ENCODE peak calls at places on chromosome 2, in five cellular contexts. A, I, D, U and L are unnamed samples.

GRCh38 chr2:110219496-110220192 is 7.3 kb upstream of the MTLN start:
- DNase-seq in A (no peak), I (no peak), D (no peak), U (no peak), L (no peak)

GRCh38 chr2:1664698-1665097 is 79.6 kb downstream of the PXDN start:
- DNase-seq in A (no peak), I (no peak), D (no peak), U (no peak), L (no peak)

GRCh38 chr2:233865838-233866237 is 2.3 kb downstream of the MSL3B start:
- DNase-seq in A (no peak), I (no peak), D (no peak), U (no peak), L (peak)

GRCh38 chr2:235143789-235144188 is 192.0 kb downstream of the SH3BP4 start:
- DNase-seq in A (no peak), I (no peak), D (no peak), U (no peak), L (no peak)

GRCh38 chr2:197455428-197455827 is 2.1 kb downstream of the COQ10B start:
- DNase-seq in A (no peak), I (no peak), D (no peak), U (no peak), L (no peak)

GRCh38 chr2:101473911-101474751 is 781 bp downstream of the RFX8 start:
- DNase-seq in A (no peak), I (no peak), D (no peak), U (peak), L (no peak)

GRCh38 chr2:21930224-21930623 is 806.5 kb downstream of the TDRD15 start:
- DNase-seq in A (no peak), I (no peak), D (no peak), U (no peak), L (no peak)

GRCh38 chr2:72104821-72105588 is 42.7 kb downstream of the CYP26B1 start:
- DNase-seq in A (no peak), I (no peak), D (no peak), U (no peak), L (peak)

GRCh38 chr2:133326651-133327397 is 241.4 kb downstream of the NCKAP5 start:
- DNase-seq in A (no peak), I (no peak), D (no peak), U (no peak), L (no peak)

DNA sequence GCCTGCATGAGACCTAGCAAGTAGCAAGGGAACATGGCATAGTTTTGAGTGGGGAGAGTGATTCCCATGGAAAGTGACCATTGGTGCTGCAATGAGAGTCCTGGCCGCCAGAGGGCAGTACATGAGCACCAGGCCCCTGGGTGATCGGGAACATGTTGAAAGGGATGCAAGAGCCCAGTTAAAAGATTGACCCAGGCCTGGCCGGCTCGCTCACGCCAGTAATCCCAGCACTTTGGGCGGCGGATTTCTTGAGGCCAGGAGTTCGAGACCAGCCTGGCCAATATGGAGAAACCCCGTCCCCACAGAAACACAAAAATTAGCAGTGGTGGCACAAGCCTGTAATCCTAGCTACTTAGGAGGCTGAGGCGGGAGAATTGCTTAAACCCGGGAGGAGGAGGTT is 22.2 kb downstream of the FAP start:
- DNase-seq in A (peak), I (no peak), D (peak), U (peak), L (peak)
- TF ChIP-seq SUZ12 in A (no peak), I (no peak), D (no peak), U (no peak), L (no peak)

GRCh38 chr2:9657083-9657482 is 26.3 kb upstream of the YWHAQ start:
- DNase-seq in A (no peak), I (no peak), D (no peak), U (no peak), L (peak)
- TF ChIP-seq SUZ12 in A (no peak), I (no peak), D (no peak), U (no peak), L (no peak)

GRCh38 chr2:19738707-19739106 is 163.1 kb downstream of the TTC32 start:
- DNase-seq in A (no peak), I (no peak), D (no peak), U (no peak), L (no peak)
- TF ChIP-seq SUZ12 in A (no peak), I (no peak), D (no peak), U (no peak), L (no peak)

DNA sequence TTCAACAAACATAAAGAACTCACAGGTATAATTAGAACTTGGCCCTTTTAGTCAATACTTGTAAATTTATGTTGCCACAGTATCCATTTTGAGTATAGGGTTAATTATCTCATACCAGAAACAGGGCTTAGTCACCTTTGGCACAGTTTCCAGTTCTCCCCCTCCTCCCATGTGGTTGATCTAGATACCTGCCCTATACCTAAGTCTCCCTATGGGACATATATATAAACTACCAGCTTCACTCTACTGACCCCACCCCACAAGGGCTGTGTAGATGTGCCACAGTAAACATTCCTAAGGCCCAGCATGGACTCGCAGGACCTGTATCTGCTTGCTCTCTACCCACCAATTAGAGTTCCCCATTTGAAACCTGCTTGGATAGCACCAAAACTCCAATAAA is 371.7 kb upstream of the RND3 start:
- DNase-seq in A (no peak), I (no peak), D (no peak), U (no peak), L (no peak)
- TF ChIP-seq SUZ12 in A (no peak), I (no peak), D (no peak), U (no peak), L (no peak)